ENCODE peak calls at places on chromosomes 13 and 19, in ten cellular contexts. K is Peyer's patch; F is CD8-positive, alpha-beta T cell; R is H9; W is left ventricle myocardium inferior; P is endodermal cell; O is body of pancreas; B is IMR-90; S is H1; H is CD4-positive, CD25-positive, alpha-beta regulatory T cell. X is an unnamed sample.

GRCh38 chr13:41457589-41458186 is 338 bp downstream of the RGCC start:
- DNase-seq in R (no peak), F (no peak), S (no peak), H (no peak), P (peak; percentile 66), K (no peak), O (peak; percentile 9), B (no peak), W (peak; percentile 25), X (no peak)

GRCh38 chr13:35979378-35979911 is 151.7 kb downstream of the DCLK1 start:
- DNase-seq in O (peak; percentile 55), S (no peak), W (peak; percentile 50), R (no peak), B (peak; percentile 83), P (no peak), K (peak; percentile 33), H (no peak), F (no peak), X (no peak)

GRCh38 chr13:97506511-97506910 is 72.5 kb downstream of the RAP2A start:
- DNase-seq in K (no peak), O (no peak), R (no peak), F (no peak), H (no peak), P (no peak), W (no peak), S (no peak), B (peak; percentile 74), X (no peak)

GRCh38 chr13:33817513-33817842 is 471 bp upstream of the RFC3 start:
- DNase-seq in H (no peak), S (no peak), F (no peak), W (no peak), O (no peak), B (peak; percentile 2), K (no peak), P (no peak), R (no peak), X (no peak)

GRCh38 chr13:23202383-23202782 is 21.6 kb downstream of the SGCG start:
- DNase-seq in P (no peak), H (no peak), B (no peak), K (no peak), W (no peak), R (no peak), O (no peak), F (no peak), S (no peak), X (no peak)

GRCh38 chr13:107351305-107351704 is 783.4 kb upstream of the ARGLU1 start:
- DNase-seq in H (no peak), K (no peak), R (no peak), B (peak; percentile 62), W (no peak), S (no peak), P (peak; percentile 67), O (no peak), F (no peak), X (no peak)

GRCh38 chr13:45209229-45209628 is 8.4 kb upstream of the KCTD4 start:
- DNase-seq in W (no peak), H (no peak), R (no peak), S (no peak), F (no peak), B (peak; percentile 62), O (no peak), K (no peak), P (no peak), X (no peak)

GRCh38 chr19:55646889-55647731 is 902 bp upstream of the CCDC106 start:
- DNase-seq in R (no peak), F (no peak), S (no peak), K (peak; percentile 70), P (no peak), H (no peak), W (no peak), O (peak; percentile 35), B (no peak), X (no peak)

GRCh38 chr19:4103073-4103418 is 20.9 kb downstream of the MAP2K2 start:
- DNase-seq in K (no peak), W (no peak), O (no peak), R (no peak), S (no peak), F (no peak), B (no peak), P (no peak), H (no peak), X (no peak)

GRCh38 chr19:13839193-13839937 is 37.6 kb upstream of the NANOS3 start:
- DNase-seq in P (peak; percentile 88), S (no peak), W (peak; percentile 95), K (peak; percentile 81), B (peak; percentile 84), O (peak; percentile 74), F (peak; percentile 64), H (peak; percentile 70), R (peak; percentile 81), X (peak; percentile 89)

GRCh38 chr13:50889317-50889716 is 20.3 kb upstream of the RNASEH2B start:
- DNase-seq in F (no peak), P (no peak), W (no peak), S (no peak), B (no peak), H (no peak), R (no peak), O (no peak), K (no peak), X (no peak)

GRCh38 chr13:50893211-50893852 is 16.3 kb upstream of the RNASEH2B start:
- DNase-seq in S (no peak), B (peak; percentile 19), O (no peak), R (no peak), P (no peak), H (peak; percentile 65), W (no peak), K (peak; percentile 40), F (no peak), X (no peak)

GRCh38 chr13:50892162-50892944 is 17.2 kb upstream of the RNASEH2B start:
- DNase-seq in F (no peak), W (no peak), H (peak; percentile 47), B (no peak), S (no peak), K (peak; percentile 84), P (no peak), R (no peak), O (no peak), X (no peak)

GRCh38 chr13:50894042-50894441 is 15.5 kb upstream of the RNASEH2B start:
- DNase-seq in R (no peak), W (no peak), O (no peak), B (no peak), H (no peak), P (no peak), K (no peak), S (no peak), F (no peak), X (no peak)

GRCh38 chr13:50891206-50891605 is 18.4 kb upstream of the RNASEH2B start:
- DNase-seq in B (no peak), W (no peak), R (no peak), O (no peak), H (no peak), F (no peak), P (no peak), S (no peak), K (no peak), X (no peak)
- H3K4me1 ChIP-seq in B (no peaks in the 10 kb centered on the region), W (peaks cover 8% of the 10 kb centered on the region), R (peaks cover 13% of the 10 kb centered on the region), O (no peaks in the 10 kb centered on the region), H (peaks cover 41% of the 10 kb centered on the region), F (peaks cover 27% of the 10 kb centered on the region), P (no peaks in the 10 kb centered on the region), S (peaks cover 4% of the 10 kb centered on the region), K (no peaks in the 10 kb centered on the region), X (no peaks in the 10 kb centered on the region)

GRCh38 chr13:99256283-99256682 is 1.9 kb downstream of the GPR18 start:
- DNase-seq in O (no peak), P (no peak), K (no peak), W (no peak), R (no peak), F (no peak), S (no peak), H (no peak), B (no peak), X (no peak)
- H3K27ac ChIP-seq in O (no peak overlapping the region), P (no peak overlapping the region), K (peak overlapping the region; percentile 77), W (no peak overlapping the region), R (no peak overlapping the region), F (peak overlapping the region; percentile 43), S (no peak overlapping the region), H (peak overlapping the region; percentile 9), B (no peak overlapping the region), X (no peak overlapping the region)

DNA sequence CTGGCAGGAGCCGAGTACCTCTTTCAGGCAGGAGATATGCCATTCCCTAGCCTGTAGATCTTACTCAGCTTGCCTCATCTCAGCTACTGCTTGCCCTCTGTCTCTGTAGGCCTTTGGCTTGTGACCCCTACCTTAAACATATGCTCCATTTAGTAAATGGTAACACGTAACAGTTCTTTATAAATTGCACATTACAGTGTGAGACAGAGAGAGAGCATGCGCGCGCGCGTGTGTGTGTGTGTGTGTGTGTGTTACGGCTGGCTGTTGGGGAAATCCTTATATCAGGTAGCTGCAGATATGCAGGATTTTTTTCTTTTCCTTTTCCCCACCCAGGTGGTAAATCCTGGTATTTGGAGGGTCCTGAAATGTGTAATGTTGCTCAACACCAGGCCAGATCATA is 4.2 kb downstream of the SPINT2 start:
- DNase-seq in K (no peak), R (no peak), H (no peak), F (no peak), P (no peak), O (peak; percentile 58), W (no peak), B (no peak), S (no peak), X (no peak)
- H3K4me1 ChIP-seq in K (no peaks in the 10 kb centered on the region), R (peaks cover 12% of the 10 kb centered on the region), H (peaks cover 18% of the 10 kb centered on the region), F (peaks cover 24% of the 10 kb centered on the region), P (peaks cover 11% of the 10 kb centered on the region), O (peaks cover 81% of the 10 kb centered on the region), W (peaks cover 12% of the 10 kb centered on the region), B (peaks cover 21% of the 10 kb centered on the region), S (peaks cover 31% of the 10 kb centered on the region), X (peaks cover 6% of the 10 kb centered on the region)

DNA sequence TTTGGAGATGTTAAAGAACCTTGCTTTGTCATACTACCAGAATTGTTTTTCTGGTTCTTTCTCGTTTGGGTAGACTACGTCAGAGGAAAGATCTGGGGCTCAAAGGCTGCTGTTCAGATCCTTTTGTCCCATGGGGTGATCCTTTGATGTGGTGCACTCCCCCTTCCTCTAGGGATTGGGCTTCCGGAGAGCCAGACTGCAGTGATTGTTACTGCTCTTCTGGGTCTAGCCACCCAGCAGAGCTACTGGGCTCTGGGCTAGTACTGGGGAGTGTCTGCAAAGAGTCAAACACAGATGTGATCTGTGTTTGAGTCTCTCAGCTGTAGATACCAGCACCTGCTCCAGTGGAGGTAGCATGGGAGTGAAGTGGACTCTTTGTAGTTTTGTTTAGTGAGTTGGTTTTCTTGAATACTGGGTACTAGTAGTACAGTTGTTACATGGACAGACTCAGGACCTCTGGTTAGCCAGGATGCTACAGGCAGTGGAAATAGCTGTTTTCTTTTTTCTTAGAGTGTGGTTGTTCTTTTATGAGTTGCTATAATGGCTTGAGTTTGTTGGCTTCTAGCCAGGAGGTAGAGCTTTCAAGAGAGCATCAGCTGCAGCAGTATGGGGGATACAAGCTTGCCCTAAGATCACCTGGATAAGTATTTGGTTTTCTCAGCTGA is 34.4 kb downstream of the DNAJC15 start:
- DNase-seq in O (no peak), H (peak; percentile 58), W (no peak), P (peak; percentile 71), B (no peak), K (peak; percentile 31), R (peak; percentile 43), F (no peak), S (no peak), X (no peak)
- H3K27ac ChIP-seq in O (no peak overlapping the region), H (peak overlapping the region; percentile 56), W (peak overlapping the region; percentile 83), P (peak overlapping the region; percentile 47), B (no peak overlapping the region), K (peak overlapping the region; percentile 18), R (no peak overlapping the region), F (peak overlapping the region; percentile 18), S (no peak overlapping the region), X (peak overlapping the region; percentile 41)

GRCh38 chr19:46490774-46491173 is 4.9 kb downstream of the PNMA8B start:
- DNase-seq in K (no peak), F (no peak), O (no peak), W (no peak), B (no peak), H (no peak), R (no peak), P (no peak), S (no peak), X (no peak)
- H3K4me1 ChIP-seq in K (peaks cover 17% of the 10 kb centered on the region), F (peaks cover 52% of the 10 kb centered on the region), O (peaks cover 30% of the 10 kb centered on the region), W (peaks cover 52% of the 10 kb centered on the region), B (no peaks in the 10 kb centered on the region), H (peaks cover 38% of the 10 kb centered on the region), R (no peaks in the 10 kb centered on the region), P (no peaks in the 10 kb centered on the region), S (peaks cover 36% of the 10 kb centered on the region), X (peaks cover 7% of the 10 kb centered on the region)

X was measured in breast epithelium.